ENCODE peak calls at places on chromosomes 7 and 10, in four cellular contexts. Y, S, I and F are unnamed samples.

GRCh38 chr7:95631545-95631944 is 35.2 kb upstream of the PDK4 start:
- DNase-seq in Y (no peak), S (no peak), I (no peak), F (no peak)

GRCh38 chr7:84720456-84721097 is 466.3 kb downstream of the SEMA3D start:
- DNase-seq in Y (no peak), S (no peak), I (no peak), F (no peak)

GRCh38 chr10:116470071-116470470 is 42.4 kb downstream of the PNLIPRP3 start:
- DNase-seq in Y (no peak), S (no peak), I (no peak), F (no peak)

GRCh38 chr10:43136995-43137700 is 1.1 kb upstream of the CSGALNACT2 start:
- DNase-seq in Y (no peak), S (no peak), I (no peak), F (no peak)

GRCh38 chr7:25565949-25566348 is 337.7 kb upstream of the NPVF start:
- DNase-seq in Y (peak), S (peak), I (no peak), F (peak)

GRCh38 chr10:46239247-46239646 is 47.5 kb upstream of the ANTXRL start:
- DNase-seq in Y (no peak), S (no peak), I (no peak), F (no peak)

GRCh38 chr10:115854740-115855435 is 418.1 kb downstream of the GFRA1 start:
- DNase-seq in Y (no peak), S (no peak), I (no peak), F (no peak)

GRCh38 chr7:83697814-83698530 is 49.0 kb upstream of the SEMA3E start:
- DNase-seq in Y (no peak), S (no peak), I (no peak), F (no peak)

GRCh38 chr10:17427201-17427600 is 27.2 kb downstream of the ST8SIA6 start:
- DNase-seq in Y (no peak), S (no peak), I (no peak), F (no peak)

GRCh38 chr10:70958396-70958795 is 70.0 kb upstream of the PCBD1 start:
- DNase-seq in Y (no peak), S (no peak), I (no peak), F (no peak)

GRCh38 chr7:138739859-138740258 is 38.7 kb upstream of the SVOPL start:
- DNase-seq in Y (no peak), S (no peak), I (no peak), F (no peak)

GRCh38 chr10:37703074-37703473 is 154.3 kb downstream of the ZNF248 start:
- DNase-seq in Y (no peak), S (no peak), I (no peak), F (no peak)

DNA sequence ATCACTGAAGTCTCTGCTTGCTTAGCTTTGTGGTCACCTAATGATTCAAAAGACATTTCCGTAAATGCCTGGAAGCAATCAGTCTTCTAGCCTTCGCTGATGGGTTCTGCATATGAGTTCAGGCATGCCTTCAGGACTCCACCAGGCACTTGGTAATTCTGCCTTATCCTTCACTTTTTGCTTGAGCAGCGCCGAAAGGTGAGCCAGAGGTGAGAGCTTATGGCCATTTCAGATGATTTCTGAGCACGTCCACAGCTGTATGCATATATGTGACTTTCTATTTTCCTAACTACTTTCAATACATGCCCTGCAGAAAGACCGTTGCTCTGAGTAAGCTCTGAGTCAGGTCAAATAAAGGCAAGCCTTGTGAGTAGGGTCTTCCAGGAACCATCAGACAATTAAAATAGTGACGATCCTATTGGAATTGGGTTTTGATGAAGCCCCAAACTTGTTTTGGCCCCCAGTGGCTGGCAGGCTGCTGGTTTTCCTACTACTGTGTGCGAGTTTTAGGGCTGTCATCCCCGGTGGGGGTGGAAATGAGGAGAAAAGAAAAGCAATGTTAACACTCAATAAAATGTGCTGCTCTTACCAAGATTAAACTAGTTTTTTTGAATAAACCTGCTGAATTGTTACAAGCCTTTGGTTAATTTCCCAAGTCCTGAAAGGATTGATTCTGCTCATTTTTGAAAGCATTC is 154.4 kb upstream of the AKR1E2 start:
- DNase-seq in Y (no peak), S (no peak), I (no peak), F (no peak)
- H3K4me2 ChIP-seq in Y (no peak), S (no peak), I (no peak), F (no peak)

GRCh38 chr7:34069676-34070075 is 164.3 kb downstream of the BMPER start:
- DNase-seq in Y (no peak), S (no peak), I (no peak), F (peak)
- TF ChIP-seq HDAC6 in Y (no peak), S (no peak), I (no peak), F (no peak)

DNA sequence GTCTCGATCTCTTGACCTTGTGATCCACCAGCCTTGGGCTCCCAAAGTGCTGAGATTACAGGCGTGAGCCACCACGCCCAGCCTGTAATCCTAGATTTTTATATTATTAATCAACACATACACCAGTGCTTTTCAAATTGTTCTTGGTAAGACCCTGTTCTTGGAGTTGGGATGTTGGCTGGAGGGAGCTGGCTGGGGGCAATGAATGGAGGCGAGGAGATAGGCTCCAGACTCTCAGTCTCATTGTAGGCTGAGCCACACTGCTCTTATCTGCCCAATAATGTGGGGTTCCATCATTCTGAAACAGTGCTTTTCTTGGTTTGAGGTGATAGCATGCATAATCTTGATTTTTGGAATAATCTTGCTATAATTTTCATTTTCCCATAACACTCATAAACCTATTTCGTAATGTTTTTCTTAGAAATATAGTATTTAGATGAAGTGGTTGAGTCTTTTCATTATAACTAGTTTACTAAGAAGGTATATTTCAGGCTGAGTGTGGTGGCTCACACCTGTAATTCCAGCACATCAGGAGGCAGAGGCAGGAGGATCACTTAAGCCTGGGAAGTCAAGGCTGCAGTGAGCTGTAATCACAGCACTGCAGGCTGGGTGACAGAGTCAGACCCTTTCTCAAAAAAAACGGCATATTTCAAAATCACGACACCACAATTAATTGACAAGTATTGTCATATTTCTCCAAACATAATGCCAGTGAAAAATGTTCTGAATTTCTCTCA is 65.1 kb upstream of the LYZL2 start:
- DNase-seq in Y (no peak), S (no peak), I (no peak), F (no peak)
- H3K4me2 ChIP-seq in Y (no peak), S (no peak), I (no peak), F (no peak)

GRCh38 chr7:131488361-131488760 is 68.1 kb downstream of the PODXL start:
- DNase-seq in Y (peak), S (no peak), I (no peak), F (no peak)
- TF ChIP-seq HDAC6 in Y (no peak), S (no peak), I (no peak), F (no peak)

GRCh38 chr10:12766222-12766621 is 235.3 kb downstream of the CCDC3 start:
- DNase-seq in Y (no peak), S (no peak), I (no peak), F (no peak)
- H3K4me2 ChIP-seq in Y (no peak), S (peak), I (no peak), F (no peak)

DNA sequence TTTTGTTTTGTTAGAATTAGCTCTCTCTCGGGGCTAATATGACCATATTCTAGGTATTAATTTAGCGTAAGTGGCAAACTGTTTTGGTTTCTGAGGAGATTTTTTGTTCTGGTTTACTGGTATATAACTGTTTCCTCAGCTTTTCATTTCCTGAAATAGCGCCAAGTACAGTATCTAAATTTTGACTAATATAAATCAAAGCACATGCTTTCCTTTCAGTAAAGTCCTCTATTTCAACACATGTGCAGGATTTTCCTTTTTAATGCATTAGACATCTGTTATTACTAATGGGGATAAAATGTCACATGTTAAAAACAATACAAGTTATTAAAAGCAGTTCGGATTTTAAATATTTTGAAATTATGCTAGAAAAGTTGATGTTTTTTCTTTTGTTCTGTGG is 11.3 kb downstream of the FERD3L start:
- DNase-seq in Y (no peak), S (no peak), I (no peak), F (no peak)
- TF ChIP-seq HDAC6 in Y (no peak), S (no peak), I (no peak), F (no peak)

DNA sequence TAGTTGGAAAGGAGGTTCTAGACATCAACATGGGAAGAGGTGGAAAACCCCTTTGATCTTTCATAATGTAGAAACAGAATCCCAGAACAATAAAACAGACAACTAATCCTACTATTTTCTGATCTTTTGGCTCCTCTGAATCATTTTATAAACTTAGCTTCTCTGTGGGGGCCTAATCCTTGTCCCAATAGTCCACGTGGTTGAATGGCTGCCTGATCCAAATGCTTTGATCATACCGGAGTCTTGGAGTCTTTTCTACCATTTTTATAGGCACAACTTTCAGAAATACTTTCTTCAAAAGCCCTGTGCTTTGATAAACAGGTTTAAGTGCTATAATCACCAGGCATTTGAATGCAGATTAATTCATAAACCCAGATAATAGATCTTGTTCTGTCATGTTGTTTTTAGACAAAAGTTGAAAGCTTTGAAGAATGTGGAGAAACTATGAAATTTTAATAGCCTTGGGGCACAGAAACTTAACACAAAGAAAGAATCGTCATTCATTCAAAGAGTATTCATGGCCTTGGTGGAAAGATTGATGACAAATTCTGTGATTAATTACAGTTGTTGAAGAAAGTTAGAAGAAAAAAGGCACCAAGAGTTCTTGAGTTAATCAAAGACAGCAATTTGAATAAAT is 163.7 kb downstream of the AHR start:
- DNase-seq in Y (no peak), S (no peak), I (no peak), F (no peak)
- H3K4me2 ChIP-seq in Y (no peak), S (no peak), I (no peak), F (no peak)

DNA sequence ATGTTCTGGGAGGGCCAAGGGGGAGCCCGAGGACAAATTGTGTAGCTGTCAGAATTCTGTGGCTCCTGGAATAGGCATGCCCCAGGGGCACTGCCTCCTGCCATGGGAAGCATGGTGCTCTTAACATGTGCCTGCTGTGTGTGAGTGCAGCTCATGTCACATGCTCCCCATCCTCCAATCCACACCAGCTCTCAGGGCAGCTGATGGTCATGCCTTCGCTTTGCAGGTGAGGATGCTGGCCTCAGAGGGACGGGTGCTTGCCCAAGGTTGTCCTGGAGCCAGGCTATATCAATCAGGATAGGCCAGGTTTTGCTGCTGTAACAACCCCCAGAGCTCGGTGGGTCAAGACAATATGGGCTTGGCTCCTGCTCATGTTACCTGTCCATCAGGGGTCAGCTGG is 303.4 kb downstream of the RPS24 start:
- DNase-seq in Y (no peak), S (no peak), I (no peak), F (no peak)
- TF ChIP-seq HDAC6 in Y (no peak), S (no peak), I (no peak), F (no peak)